ENCODE peak calls at places on chromosomes 11 and 22, in six cellular contexts. C, A, M, J, X and V are unnamed samples.

GRCh38 chr22:36769541-36769940 is 6.4 kb downstream of the IFT27 start:
- DNase-seq in C (no peak), A (no peak), M (no peak), J (no peak), X (no peak), V (no peak)

GRCh38 chr11:31874631-31875191 is 63.6 kb upstream of the PAX6 start:
- DNase-seq in C (no peak), A (no peak), M (no peak), J (no peak), X (no peak), V (no peak)

GRCh38 chr22:43515902-43516301 is 104.1 kb downstream of the MPPED1 start:
- DNase-seq in C (no peak), A (no peak), M (no peak), J (no peak), X (no peak), V (no peak)

GRCh38 chr22:29933619-29934018 is 50.6 kb downstream of the MTMR3 start:
- DNase-seq in C (no peak), A (no peak), M (no peak), J (no peak), X (no peak), V (no peak)

GRCh38 chr22:30867746-30868662 is 100.6 kb downstream of the MORC2 start:
- DNase-seq in C (no peak), A (no peak), M (no peak), J (no peak), X (no peak), V (no peak)

GRCh38 chr11:70826950-70827349 is 425.4 kb downstream of the SHANK2 start:
- DNase-seq in C (no peak), A (no peak), M (no peak), J (no peak), X (no peak), V (no peak)

GRCh38 chr11:5488385-5488784 is at the start of gene OR52D1:
- DNase-seq in C (no peak), A (no peak), M (no peak), J (no peak), X (no peak), V (no peak)

GRCh38 chr11:28654191-28654590 is 546.0 kb downstream of the METTL15 start:
- DNase-seq in C (no peak), A (no peak), M (no peak), J (no peak), X (no peak), V (no peak)

GRCh38 chr22:32904044-32904443 is 102.5 kb downstream of the TIMP3 start:
- DNase-seq in C (no peak), A (peak), M (peak), J (no peak), X (no peak), V (peak)

GRCh38 chr11:30481385-30481784 is 104.8 kb downstream of the MPPED2 start:
- DNase-seq in C (no peak), A (no peak), M (no peak), J (no peak), X (no peak), V (no peak)

GRCh38 chr11:17753153-17753552 is 18.6 kb downstream of the KCNC1 start:
- DNase-seq in C (no peak), A (no peak), M (no peak), J (no peak), X (no peak), V (no peak)

GRCh38 chr11:80638296-80638695 is 1197.5 kb upstream of the TENM4 start:
- DNase-seq in C (no peak), A (no peak), M (no peak), J (no peak), X (no peak), V (no peak)

GRCh38 chr11:66126064-66126463 is 56.0 kb downstream of the PACS1 start:
- DNase-seq in C (peak), A (no peak), M (no peak), J (no peak), X (no peak), V (no peak)

GRCh38 chr22:40042312-40042711 is 47.6 kb downstream of the FAM83F start:
- DNase-seq in C (no peak), A (no peak), M (no peak), J (no peak), X (no peak), V (no peak)

GRCh38 chr11:2820976-2821375 is 64.6 kb downstream of the CDKN1C start:
- DNase-seq in C (no peak), A (no peak), M (no peak), J (no peak), X (no peak), V (no peak)

GRCh38 chr11:74783241-74783871 is 34.7 kb downstream of the RNF169 start:
- DNase-seq in C (peak), A (peak), M (peak), J (no peak), X (peak), V (peak)

GRCh38 chr11:45688472-45689033 is 23.1 kb upstream of the CHST1 start:
- DNase-seq in C (no peak), A (no peak), M (no peak), J (no peak), X (no peak), V (no peak)

GRCh38 chr11:101748572-101748971 is 164.8 kb upstream of the TRPC6 start:
- DNase-seq in C (no peak), A (no peak), M (no peak), J (no peak), X (no peak), V (no peak)

GRCh38 chr22:45726081-45726480 is 54.4 kb downstream of the ATXN10 start:
- DNase-seq in C (no peak), A (no peak), M (no peak), J (no peak), X (no peak), V (no peak)

GRCh38 chr11:94834931-94835330 is 66.8 kb downstream of the AMOTL1 start:
- DNase-seq in C (no peak), A (no peak), M (no peak), J (no peak), X (no peak), V (peak)

GRCh38 chr11:64647019-64647805 is 56.2 kb downstream of the SLC22A12 start:
- DNase-seq in C (no peak), A (no peak), M (no peak), J (no peak), X (no peak), V (no peak)

GRCh38 chr22:42901790-42902508 is 44.9 kb upstream of the ARFGAP3 start:
- DNase-seq in C (no peak), A (peak), M (no peak), J (no peak), X (no peak), V (no peak)

GRCh38 chr11:103397369-103397768 is 288.1 kb downstream of the DYNC2H1 start:
- DNase-seq in C (no peak), A (no peak), M (no peak), J (no peak), X (no peak), V (peak)

GRCh38 chr11:1573077-1573846 is 1.2 kb upstream of the DUSP8 start:
- DNase-seq in C (no peak), A (no peak), M (no peak), J (no peak), X (no peak), V (no peak)

GRCh38 chr11:1342946-1343345 is 33.5 kb upstream of the TOLLIP start:
- DNase-seq in C (no peak), A (no peak), M (no peak), J (no peak), X (no peak), V (no peak)

GRCh38 chr11:26947379-26947844 is 46.5 kb upstream of the FIBIN start:
- DNase-seq in C (no peak), A (no peak), M (peak), J (no peak), X (peak), V (peak)

GRCh38 chr22:31891366-31892079 is 52.8 kb upstream of the YWHAH start:
- DNase-seq in C (peak), A (peak), M (no peak), J (no peak), X (no peak), V (no peak)

GRCh38 chr11:23127706-23128105 is 267.4 kb upstream of the CCDC179 start:
- DNase-seq in C (no peak), A (no peak), M (no peak), J (no peak), X (no peak), V (no peak)

GRCh38 chr22:49077036-49077393 is 750.7 kb downstream of the BRD1 start:
- DNase-seq in C (no peak), A (no peak), M (no peak), J (no peak), X (no peak), V (no peak)

GRCh38 chr11:66228521-66228920 is 39.9 kb upstream of the RAB1B start:
- DNase-seq in C (no peak), A (no peak), M (no peak), J (no peak), X (no peak), V (no peak)

GRCh38 chr11:2312232-2313042 is 10.6 kb downstream of the TSPAN32 start:
- DNase-seq in C (no peak), A (peak), M (peak), J (no peak), X (peak), V (peak)

GRCh38 chr22:20001082-20001638 is 15.5 kb downstream of the ARVCF start:
- DNase-seq in C (peak), A (peak), M (no peak), J (no peak), X (no peak), V (no peak)